ENCODE peak calls at places on chromosomes 12 and 14, in six cellular contexts. Q, T, S, H, Z and V are unnamed samples.
A peak's percentile ranks its signal among the peaks of the same experiment; 100 is the strongest.

GRCh38 chr12:87120440-87120839 is 864.2 kb upstream of the MGAT4C start:
- DNase-seq in S (no peak), H (peak; percentile 21), Q (no peak), T (no peak), Z (peak; percentile 84), V (no peak)

GRCh38 chr12:6605425-6606330 is 1.5 kb downstream of the CHD4 start:
- DNase-seq in H (no peak), Z (peak; percentile 51), T (no peak), S (peak; percentile 36), Q (no peak), V (peak; percentile 52)

GRCh38 chr12:6612247-6612646 is 5.1 kb upstream of the CHD4 start:
- DNase-seq in H (no peak), S (no peak), Q (peak; percentile 45), Z (no peak), T (no peak), V (no peak)

GRCh38 chr14:95316826-95317225 is 2.9 kb downstream of the CLMN start:
- DNase-seq in T (no peak), H (no peak), S (no peak), Z (no peak), Q (no peak), V (no peak)

GRCh38 chr12:7079826-7080125 is 12.5 kb downstream of the C1R start:
- DNase-seq in S (no peak), Q (no peak), H (peak; percentile 30), Z (peak; percentile 30), T (no peak), V (no peak)

GRCh38 chr14:102671410-102671809 is 79.0 kb downstream of the RCOR1 start:
- DNase-seq in S (no peak), Q (no peak), T (no peak), Z (no peak), H (no peak), V (no peak)

GRCh38 chr12:131695968-131696367 is 14.9 kb upstream of the SFSWAP start:
- DNase-seq in T (no peak), Q (no peak), Z (no peak), S (no peak), H (no peak), V (no peak)

GRCh38 chr14:104751539-104752337 is 1.2 kb upstream of the SIVA1 start:
- DNase-seq in Z (no peak), H (no peak), T (peak; percentile 35), S (no peak), Q (peak; percentile 67), V (peak; percentile 63)

GRCh38 chr12:105369014-105369413 is 38.5 kb downstream of the C12orf75 start:
- DNase-seq in S (no peak), Z (peak; percentile 30), H (no peak), Q (no peak), T (no peak), V (no peak)

GRCh38 chr12:50240792-50241114 is 42.6 kb downstream of the LIMA1 start:
- DNase-seq in H (no peak), Z (no peak), S (no peak), Q (no peak), T (no peak), V (no peak)

GRCh38 chr12:66623455-66623854 is 55.4 kb downstream of the GRIP1 start:
- DNase-seq in Q (no peak), S (no peak), T (no peak), Z (peak; percentile 9), H (no peak), V (no peak)

GRCh38 chr12:608921-609320 is 54.3 kb downstream of the NINJ2 start:
- DNase-seq in H (no peak), Z (no peak), Q (no peak), S (no peak), T (no peak), V (no peak)

GRCh38 chr12:52836042-52836466 is 1.9 kb upstream of the KRT79 start:
- DNase-seq in Z (peak; percentile 51), Q (no peak), H (no peak), S (no peak), T (no peak), V (no peak)

GRCh38 chr14:51002406-51002984 is 58.2 kb upstream of the PYGL start:
- DNase-seq in Z (no peak), T (no peak), H (no peak), S (no peak), Q (no peak), V (no peak)

GRCh38 chr12:8692573-8692972 is 5.2 kb upstream of the RIMKLB start:
- DNase-seq in Q (peak; percentile 66), S (no peak), Z (no peak), H (peak; percentile 78), T (no peak), V (no peak)

GRCh38 chr12:4960547-4960946 is 50.8 kb downstream of the KCNA1 start:
- DNase-seq in S (no peak), T (no peak), H (no peak), Q (no peak), Z (no peak), V (no peak)

GRCh38 chr12:49672351-49673181 is 34.6 kb downstream of the FMNL3 start:
- DNase-seq in H (no peak), Z (no peak), Q (peak; percentile 42), S (no peak), T (no peak), V (no peak)

GRCh38 chr14:77822307-77822706 is 22.4 kb downstream of the ADCK1 start:
- DNase-seq in Z (no peak), H (no peak), S (no peak), T (no peak), Q (no peak), V (no peak)

GRCh38 chr12:113747048-113747447 is 219.1 kb downstream of the RBM19 start:
- DNase-seq in S (no peak), Q (no peak), T (no peak), Z (no peak), H (peak; percentile 17), V (no peak)

GRCh38 chr12:90628213-90628612 is 326.8 kb downstream of the CCER1 start:
- DNase-seq in Q (no peak), H (no peak), Z (no peak), T (no peak), S (no peak), V (no peak)

GRCh38 chr12:95116773-95117172 is 43.4 kb upstream of the NR2C1 start:
- DNase-seq in H (peak; percentile 13), Q (no peak), S (no peak), Z (peak; percentile 95), T (no peak), V (no peak)

GRCh38 chr12:1611775-1612174 is 17.3 kb upstream of the WNT5B start:
- DNase-seq in H (no peak), Q (no peak), Z (no peak), S (no peak), T (no peak), V (no peak)

DNA sequence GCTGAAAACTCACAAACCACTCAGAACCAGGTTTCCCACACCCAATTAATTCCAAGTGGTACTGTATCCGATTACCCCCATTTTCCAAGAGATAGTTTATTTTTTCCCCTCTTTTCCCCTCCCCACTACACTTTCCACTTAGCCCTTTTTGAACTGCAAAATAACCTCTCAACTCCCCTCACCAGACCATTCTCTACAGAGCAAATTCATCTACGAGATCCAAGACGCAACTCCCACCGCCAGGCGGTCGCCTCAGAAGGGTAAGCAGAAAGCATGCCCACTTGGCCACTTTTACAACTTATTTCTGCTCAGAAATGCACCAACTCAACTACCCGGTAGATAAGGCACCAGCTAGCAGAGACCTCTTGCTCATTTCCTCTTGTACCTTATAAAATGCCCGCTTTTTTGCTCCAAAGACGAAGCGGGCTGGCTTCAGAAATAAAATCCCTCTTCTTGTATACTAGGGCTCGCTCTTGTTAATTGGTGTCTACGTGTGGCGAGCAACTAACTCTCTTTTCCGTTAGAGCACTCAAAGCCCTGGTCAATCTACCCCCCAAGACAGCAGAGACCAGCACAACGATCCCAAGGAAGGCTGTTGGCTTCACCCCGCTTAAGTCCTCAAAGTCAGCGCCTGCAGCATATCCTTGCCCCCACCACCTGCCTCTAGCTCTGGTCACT is 910 bp upstream of the SRP54 start:
- DNase-seq in T (no peak), Z (peak; percentile 49), Q (no peak), H (peak; percentile 53), S (peak; percentile 20), V (no peak)
- TF ChIP-seq CTCF in T (peak; percentile 33), Z (no peak), Q (no peak), H (peak; percentile 36), S (no peak), V (peak; percentile 15)

GRCh38 chr14:55603401-55603953 is 23.5 kb downstream of the KTN1 start:
- DNase-seq in T (no peak), S (no peak), H (no peak), Q (no peak), Z (no peak), V (no peak)

GRCh38 chr14:55600784-55601561 is 21.0 kb downstream of the KTN1 start:
- DNase-seq in T (no peak), H (no peak), Q (no peak), S (no peak), Z (peak; percentile 82), V (no peak)

GRCh38 chr14:55604900-55605418 is 25.0 kb downstream of the KTN1 start:
- DNase-seq in S (no peak), Q (no peak), H (no peak), T (no peak), Z (no peak), V (no peak)

GRCh38 chr14:55604467-55604866 is 24.5 kb downstream of the KTN1 start:
- DNase-seq in Q (no peak), S (no peak), H (no peak), Z (no peak), T (no peak), V (no peak)

GRCh38 chr14:55599250-55599879 is 19.4 kb downstream of the KTN1 start:
- DNase-seq in S (peak; percentile 57), T (peak; percentile 54), Z (peak; percentile 95), H (peak; percentile 42), Q (no peak), V (peak; percentile 34)
- H3K4me3 ChIP-seq in S (no peak overlapping the region), T (no peak overlapping the region), Z (peak overlapping the region; percentile 66), H (no peak overlapping the region), Q (no peak overlapping the region), V (no peak overlapping the region)

GRCh38 chr12:115973968-115974765 is 303.3 kb downstream of the MED13L start:
- DNase-seq in H (no peak), Z (no peak), Q (no peak), S (no peak), T (no peak), V (no peak)

GRCh38 chr12:115966376-115966775 is 311.1 kb downstream of the MED13L start:
- DNase-seq in S (no peak), T (no peak), Q (no peak), Z (no peak), H (no peak), V (no peak)

GRCh38 chr12:115973066-115973465 is 304.4 kb downstream of the MED13L start:
- DNase-seq in H (no peak), T (no peak), Q (no peak), Z (no peak), S (no peak), V (no peak)

GRCh38 chr12:115975411-115975810 is 302.1 kb downstream of the MED13L start:
- DNase-seq in H (no peak), T (no peak), S (no peak), Q (no peak), Z (no peak), V (no peak)

GRCh38 chr12:115972241-115972640 is 305.3 kb downstream of the MED13L start:
- DNase-seq in S (no peak), H (no peak), T (no peak), Q (no peak), Z (no peak), V (no peak)
- H3K27ac ChIP-seq in S (no peak overlapping the region), H (peak overlapping the region; percentile 4), T (no peak overlapping the region), Q (no peak overlapping the region), Z (no peak overlapping the region), V (no peak overlapping the region)

GRCh38 chr12:2877047-2877958 is at the start of the genes FOXM1 and RHNO1:
- DNase-seq in T (peak; percentile 91), S (peak; percentile 92), Z (peak; percentile 85), H (peak; percentile 95), Q (peak; percentile 95), V (peak; percentile 90)
- TF ChIP-seq CTCF in T (peak; percentile 35), S (no peak), Z (no peak), H (peak; percentile 6), Q (no peak), V (peak; percentile 31)